ENCODE peak calls at places on chromosomes 16 and 17, in seven cellular contexts. T is hepatocyte, K is left ventricle myocardium inferior, R is BE2C, X is lung, U is transverse colon, J is A549. Z is an unnamed sample.

GRCh38 chr17:37024181-37024637 is 75.5 kb downstream of the AATF start:
- DNase-seq in T (no peak), K (no peak), R (no peak), X (no peak), U (no peak), J (no peak), Z (no peak)

GRCh38 chr16:77556203-77556602 is 121.4 kb upstream of the ADAMTS18 start:
- DNase-seq in T (no peak), K (no peak), R (no peak), X (no peak), U (no peak), J (no peak), Z (no peak)

GRCh38 chr17:42928714-42929496 is 28.3 kb downstream of the G6PC1 start:
- DNase-seq in T (peak; percentile 76), K (no peak), R (peak; percentile 29), X (peak; percentile 53), U (peak; percentile 18), J (peak; percentile 95), Z (peak; percentile 54)

GRCh38 chr17:73427198-73427597 is 115.4 kb upstream of the CDC42EP4 start:
- DNase-seq in T (no peak), K (no peak), R (no peak), X (no peak), U (no peak), J (no peak), Z (no peak)

GRCh38 chr16:1612320-1613111 is at the start of gene CRAMP1:
- DNase-seq in T (peak; percentile 43), K (no peak), R (peak; percentile 28), X (no peak), U (peak; percentile 13), J (peak; percentile 38), Z (no peak)

GRCh38 chr16:25157476-25157875 is 45.9 kb downstream of the LCMT1 start:
- DNase-seq in T (no peak), K (no peak), R (no peak), X (no peak), U (no peak), J (no peak), Z (no peak)

GRCh38 chr17:4898351-4898750 is 985 bp upstream of the C17orf107 start:
- DNase-seq in T (no peak), K (no peak), R (no peak), X (no peak), U (no peak), J (no peak), Z (no peak)

GRCh38 chr17:77540975-77541374 is 400.2 kb downstream of the SEC14L1 start:
- DNase-seq in T (no peak), K (no peak), R (no peak), X (no peak), U (no peak), J (no peak), Z (no peak)

GRCh38 chr17:66589892-66590291 is 245.0 kb upstream of the CACNG5 start:
- DNase-seq in T (no peak), K (no peak), R (no peak), X (no peak), U (no peak), J (no peak), Z (no peak)

GRCh38 chr16:64627288-64627687 is 494.6 kb downstream of the CDH11 start:
- DNase-seq in T (no peak), K (no peak), R (peak; percentile 33), X (no peak), U (no peak), J (no peak), Z (no peak)

GRCh38 chr16:51500306-51500705 is 349.2 kb upstream of the SALL1 start:
- DNase-seq in T (no peak), K (no peak), R (no peak), X (no peak), U (no peak), J (peak; percentile 10), Z (no peak)

GRCh38 chr16:88430524-88431446 is 22.3 kb upstream of the ZFPM1 start:
- DNase-seq in T (no peak), K (peak; percentile 40), R (no peak), X (no peak), U (peak; percentile 39), J (no peak), Z (no peak)

GRCh38 chr16:20789130-20789529 is 17.1 kb downstream of the ERI2 start:
- DNase-seq in T (no peak), K (no peak), R (no peak), X (no peak), U (no peak), J (no peak), Z (no peak)

GRCh38 chr17:9360610-9361571 is 214.7 kb downstream of the STX8 start:
- DNase-seq in T (peak; percentile 75), K (no peak), R (no peak), X (peak; percentile 40), U (peak; percentile 18), J (peak; percentile 70), Z (no peak)

GRCh38 chr17:59479141-59479540 is 86.3 kb upstream of the DHX40 start:
- DNase-seq in T (no peak), K (no peak), R (no peak), X (no peak), U (no peak), J (no peak), Z (no peak)

GRCh38 chr17:48558731-48559608 is 14.1 kb upstream of the HOXB2 start:
- DNase-seq in T (no peak), K (no peak), R (no peak), X (no peak), U (no peak), J (no peak), Z (no peak)

GRCh38 chr17:75848523-75849303 is 4.5 kb upstream of the UNC13D start:
- DNase-seq in T (peak; percentile 86), K (peak; percentile 65), R (peak; percentile 86), X (peak; percentile 82), U (peak; percentile 88), J (peak; percentile 76), Z (peak; percentile 80)

GRCh38 chr17:19003966-19004600 is 481 bp downstream of the FAM83G start:
- DNase-seq in T (peak; percentile 81), K (no peak), R (no peak), X (no peak), U (peak; percentile 75), J (peak; percentile 75), Z (no peak)

GRCh38 chr17:45260204-45260783 is 1.6 kb downstream of the SPATA32 start:
- DNase-seq in T (no peak), K (peak; percentile 65), R (no peak), X (no peak), U (no peak), J (no peak), Z (peak; percentile 65)

GRCh38 chr16:77974883-77975282 is 47.5 kb upstream of the CLEC3A start:
- DNase-seq in T (peak; percentile 51), K (no peak), R (no peak), X (no peak), U (no peak), J (no peak), Z (no peak)

GRCh38 chr16:57534337-57534880 is 2.0 kb downstream of the CCDC102A start:
- DNase-seq in T (no peak), K (no peak), R (no peak), X (no peak), U (no peak), J (no peak), Z (no peak)

GRCh38 chr16:50425648-50426047 is 56.9 kb upstream of the BRD7 start:
- DNase-seq in T (no peak), K (no peak), R (peak; percentile 77), X (no peak), U (no peak), J (no peak), Z (no peak)

GRCh38 chr16:58638148-58639036 is 8.8 kb upstream of the CNOT1 start:
- DNase-seq in T (peak; percentile 82), K (peak; percentile 26), R (peak; percentile 63), X (no peak), U (peak; percentile 35), J (peak; percentile 66), Z (no peak)

DNA sequence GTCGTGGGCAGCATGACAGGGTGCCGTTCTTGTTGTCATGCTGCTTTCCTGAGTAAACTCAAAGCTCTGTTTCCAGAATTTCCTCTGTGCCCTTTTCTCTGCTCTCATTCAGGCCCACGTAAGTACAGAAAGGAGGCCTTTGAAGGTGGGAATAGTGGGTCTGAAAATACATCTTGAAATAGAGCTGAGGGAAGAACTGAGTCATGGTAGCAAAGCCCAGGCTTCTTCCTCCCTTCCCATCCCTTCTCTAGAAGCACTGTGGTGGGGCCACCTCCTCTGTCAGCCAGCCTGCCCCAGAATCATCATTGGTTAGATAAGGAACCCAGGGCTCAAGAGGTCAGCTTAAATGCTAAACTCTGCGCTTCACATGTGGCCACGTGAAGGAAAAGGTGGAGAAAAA is 9.4 kb downstream of the CTRL start:
- DNase-seq in T (no peak), K (no peak), R (no peak), X (no peak), U (no peak), J (no peak), Z (no peak)
- H3K4me1 ChIP-seq in T (peaks cover 4% of the 10 kb centered on the region), K (peaks cover 98% of the 10 kb centered on the region), R (peaks cover 25% of the 10 kb centered on the region), X (peaks cover 15% of the 10 kb centered on the region), U (peaks cover 6% of the 10 kb centered on the region), J (peaks cover 11% of the 10 kb centered on the region), Z (peaks cover 35% of the 10 kb centered on the region)

DNA sequence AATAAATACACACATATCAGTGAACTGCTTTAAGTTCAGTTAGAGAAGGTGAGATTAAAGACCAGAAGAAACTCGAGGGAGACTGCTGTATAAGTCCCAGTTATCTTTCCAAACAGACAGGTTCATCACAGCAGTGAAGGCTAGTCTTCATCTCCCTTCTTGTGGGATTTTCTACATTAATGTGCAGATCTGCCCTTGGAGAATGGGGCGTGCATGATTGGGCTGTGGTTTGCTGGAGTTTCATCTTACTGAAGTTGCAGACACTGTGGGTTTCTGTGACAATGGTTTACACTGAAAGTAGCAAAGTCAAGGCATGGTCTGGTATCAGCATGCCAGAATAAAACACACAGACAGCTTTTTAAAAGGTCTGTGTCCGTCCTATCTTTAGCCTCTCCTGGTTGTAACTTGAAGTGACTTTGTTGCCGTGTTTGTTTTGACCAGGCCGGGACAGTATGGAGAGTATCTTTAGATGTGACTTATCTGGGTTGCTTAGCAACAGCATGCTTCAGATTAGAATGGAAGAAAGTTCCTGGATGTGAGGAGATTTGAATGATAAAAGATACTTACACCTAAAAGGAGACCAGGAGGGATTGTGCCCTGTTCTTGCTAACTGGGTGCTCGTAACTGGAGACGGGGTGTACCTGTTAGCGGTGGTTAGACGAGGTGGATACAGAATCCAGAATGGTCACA is 16.1 kb downstream of the NAA60 start:
- DNase-seq in T (peak; percentile 51), K (no peak), R (no peak), X (no peak), U (no peak), J (no peak), Z (no peak)
- H3K4me1 ChIP-seq in T (peaks cover 10% of the 10 kb centered on the region), K (peaks cover 96% of the 10 kb centered on the region), R (peaks cover 8% of the 10 kb centered on the region), X (peaks cover 17% of the 10 kb centered on the region), U (peaks cover 38% of the 10 kb centered on the region), J (peaks cover 33% of the 10 kb centered on the region), Z (peaks cover 67% of the 10 kb centered on the region)

DNA sequence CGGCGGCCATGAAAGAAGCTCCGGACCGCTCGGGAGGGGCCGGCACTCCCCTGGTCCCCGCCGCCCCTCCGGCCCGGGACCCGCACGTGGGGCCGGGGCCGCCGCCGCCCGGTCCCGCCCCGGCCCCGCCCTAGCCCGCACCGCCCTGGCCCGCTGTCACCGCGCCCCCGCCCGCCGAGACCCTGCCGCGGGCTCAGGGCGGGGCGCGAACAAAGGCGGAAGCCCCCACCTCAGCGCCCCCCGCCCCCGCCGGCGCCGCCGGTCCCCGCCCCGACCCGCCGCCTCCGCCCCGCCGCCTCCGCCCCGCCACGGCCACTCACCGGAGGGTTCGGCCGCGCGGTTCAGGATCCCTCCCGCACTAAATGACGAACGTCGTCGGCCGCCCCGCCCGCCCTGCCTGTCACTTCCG is at the start of gene ARHGDIA:
- DNase-seq in T (no peak), K (no peak), R (no peak), X (no peak), U (no peak), J (no peak), Z (no peak)
- H3K4me1 ChIP-seq in T (peaks cover 48% of the 10 kb centered on the region), K (peaks cover 67% of the 10 kb centered on the region), R (peaks cover 26% of the 10 kb centered on the region), X (peaks cover 11% of the 10 kb centered on the region), U (peaks cover 44% of the 10 kb centered on the region), J (peaks cover 46% of the 10 kb centered on the region), Z (peaks cover 4% of the 10 kb centered on the region)

GRCh38 chr17:39661044-39661406 is 4.1 kb upstream of the TCAP start:
- DNase-seq in T (no peak), K (peak; percentile 69), R (no peak), X (no peak), U (no peak), J (no peak), Z (no peak)
- H3K4me1 ChIP-seq in T (peaks cover 25% of the 10 kb centered on the region), K (peaks cover 84% of the 10 kb centered on the region), R (no peaks in the 10 kb centered on the region), X (peaks cover 54% of the 10 kb centered on the region), U (peaks cover 22% of the 10 kb centered on the region), J (peaks cover 36% of the 10 kb centered on the region), Z (peaks cover 59% of the 10 kb centered on the region)